ENCODE peak calls at places on chromosome 12, in eight cellular contexts. H, X, L, C, D, V, K and B are unnamed samples.

GRCh38 chr12:19967486-19967885 is 400.9 kb upstream of the PDE3A start:
- DNase-seq in H (peak), X (no peak), L (no peak), C (no peak), D (no peak), V (peak), K (no peak), B (no peak)

GRCh38 chr12:46516933-46517578 is 144.5 kb upstream of the SLC38A2 start:
- DNase-seq in H (no peak), X (no peak), L (no peak), C (no peak), D (peak), V (no peak), K (no peak), B (no peak)

GRCh38 chr12:51820721-51821422 is 27.6 kb downstream of the FIGNL2 start:
- DNase-seq in H (peak), X (peak), L (peak), C (peak), D (peak), V (peak), K (peak), B (no peak)

GRCh38 chr12:18751866-18752265 is 13.9 kb downstream of the CAPZA3 start:
- DNase-seq in H (no peak), X (no peak), L (no peak), C (no peak), D (no peak), V (no peak), K (no peak), B (no peak)

GRCh38 chr12:116864371-116865160 is 16.7 kb downstream of the HRK start:
- DNase-seq in H (no peak), X (no peak), L (no peak), C (no peak), D (no peak), V (peak), K (no peak), B (no peak)

GRCh38 chr12:113196996-113197395 is 11.5 kb downstream of the RITA1 start:
- DNase-seq in H (peak), X (peak), L (peak), C (peak), D (peak), V (peak), K (no peak), B (no peak)

GRCh38 chr12:66964629-66965028 is 285.8 kb upstream of the GRIP1 start:
- DNase-seq in H (no peak), X (no peak), L (no peak), C (no peak), D (no peak), V (peak), K (no peak), B (no peak)

GRCh38 chr12:95762123-95762785 is 28.3 kb downstream of the NTN4 start:
- DNase-seq in H (no peak), X (no peak), L (no peak), C (no peak), D (no peak), V (no peak), K (no peak), B (no peak)

GRCh38 chr12:111222520-111222919 is 146.4 kb downstream of the PHETA1 start:
- DNase-seq in H (no peak), X (no peak), L (no peak), C (no peak), D (no peak), V (no peak), K (no peak), B (no peak)

GRCh38 chr12:117882181-117882580 is 86.6 kb downstream of the KSR2 start:
- DNase-seq in H (no peak), X (no peak), L (no peak), C (no peak), D (no peak), V (no peak), K (no peak), B (no peak)

GRCh38 chr12:54019924-54020586 is 8.2 kb upstream of the HOXC6 start:
- DNase-seq in H (no peak), X (no peak), L (no peak), C (peak), D (no peak), V (peak), K (no peak), B (no peak)

GRCh38 chr12:81727387-81727786 is 31.8 kb downstream of the PPFIA2 start:
- DNase-seq in H (no peak), X (no peak), L (no peak), C (no peak), D (no peak), V (no peak), K (no peak), B (no peak)

GRCh38 chr12:81627336-81628189 is 131.6 kb downstream of the PPFIA2 start:
- DNase-seq in H (peak), X (no peak), L (no peak), C (no peak), D (peak), V (peak), K (no peak), B (no peak)

GRCh38 chr12:40312982-40313576 is 88.3 kb downstream of the LRRK2 start:
- DNase-seq in H (no peak), X (peak), L (no peak), C (no peak), D (no peak), V (peak), K (no peak), B (no peak)

GRCh38 chr12:114656906-114657596 is 26.9 kb downstream of the TBX3 start:
- DNase-seq in H (peak), X (no peak), L (no peak), C (no peak), D (no peak), V (no peak), K (no peak), B (no peak)

GRCh38 chr12:57128519-57129247 is 400 bp downstream of the LRP1 start:
- DNase-seq in H (no peak), X (no peak), L (no peak), C (no peak), D (no peak), V (no peak), K (no peak), B (no peak)

GRCh38 chr12:92021665-92022033 is 124.0 kb downstream of the BTG1 start:
- DNase-seq in H (no peak), X (no peak), L (no peak), C (no peak), D (no peak), V (no peak), K (no peak), B (no peak)

GRCh38 chr12:89700191-89700810 is 8.3 kb downstream of the ATP2B1 start:
- DNase-seq in H (no peak), X (no peak), L (no peak), C (no peak), D (no peak), V (no peak), K (no peak), B (no peak)

GRCh38 chr12:105253882-105254513 is 18.0 kb upstream of the APPL2 start:
- DNase-seq in H (no peak), X (no peak), L (no peak), C (no peak), D (no peak), V (peak), K (no peak), B (no peak)

GRCh38 chr12:95548539-95549391 is 2.5 kb downstream of the USP44 start:
- DNase-seq in H (peak), X (no peak), L (no peak), C (peak), D (peak), V (no peak), K (peak), B (peak)

GRCh38 chr12:6914246-6914947 is at the start of gene ENO2:
- DNase-seq in H (peak), X (no peak), L (no peak), C (peak), D (peak), V (peak), K (peak), B (peak)

GRCh38 chr12:120474092-120474960 is 4.8 kb upstream of the SRSF9 start:
- DNase-seq in H (peak), X (no peak), L (no peak), C (no peak), D (no peak), V (peak), K (no peak), B (no peak)

GRCh38 chr12:14256139-14256538 is 109.3 kb upstream of the ATF7IP start:
- DNase-seq in H (no peak), X (no peak), L (no peak), C (no peak), D (no peak), V (peak), K (peak), B (no peak)

GRCh38 chr12:120230326-120230973 is 29.5 kb upstream of the RPLP0 start:
- DNase-seq in H (peak), X (peak), L (no peak), C (peak), D (no peak), V (peak), K (no peak), B (no peak)

GRCh38 chr12:76943004-76943403 is 64.2 kb upstream of the CSRP2 start:
- DNase-seq in H (no peak), X (no peak), L (no peak), C (no peak), D (no peak), V (peak), K (no peak), B (no peak)

GRCh38 chr12:53225635-53226424 is 6.2 kb downstream of the RARG start:
- DNase-seq in H (no peak), X (no peak), L (no peak), C (no peak), D (no peak), V (no peak), K (no peak), B (no peak)

GRCh38 chr12:107645630-107646333 is 39.8 kb upstream of the PWP1 start:
- DNase-seq in H (no peak), X (no peak), L (no peak), C (peak), D (no peak), V (no peak), K (no peak), B (no peak)

GRCh38 chr12:55996201-55996714 is 818 bp upstream of the SUOX start:
- DNase-seq in H (peak), X (no peak), L (peak), C (peak), D (peak), V (peak), K (peak), B (no peak)

GRCh38 chr12:95611676-95612309 is 60.5 kb upstream of the USP44 start:
- DNase-seq in H (peak), X (no peak), L (no peak), C (no peak), D (no peak), V (no peak), K (no peak), B (no peak)

GRCh38 chr12:12432373-12432772 is 75.5 kb downstream of the BORCS5 start:
- DNase-seq in H (peak), X (peak), L (no peak), C (no peak), D (no peak), V (peak), K (no peak), B (no peak)

GRCh38 chr12:28973491-28973890 is 175.6 kb upstream of the FAR2 start:
- DNase-seq in H (no peak), X (no peak), L (no peak), C (no peak), D (no peak), V (peak), K (no peak), B (no peak)

GRCh38 chr12:52667509-52667908 is 12.7 kb downstream of the KRT1 start:
- DNase-seq in H (no peak), X (no peak), L (no peak), C (no peak), D (no peak), V (no peak), K (no peak), B (no peak)

GRCh38 chr12:49645151-49646039 is 22.0 kb downstream of the PRPF40B start:
- DNase-seq in H (no peak), X (no peak), L (no peak), C (no peak), D (no peak), V (no peak), K (no peak), B (no peak)

GRCh38 chr12:123264642-123265041 is 7.0 kb downstream of the CDK2AP1 start:
- DNase-seq in H (no peak), X (no peak), L (no peak), C (no peak), D (peak), V (no peak), K (no peak), B (no peak)

GRCh38 chr12:6693832-6694355 is 4.7 kb upstream of the ZNF384 start:
- DNase-seq in H (no peak), X (no peak), L (no peak), C (no peak), D (no peak), V (no peak), K (no peak), B (no peak)

GRCh38 chr12:112537710-112538396 is 119.1 kb downstream of the PTPN11 start:
- DNase-seq in H (peak), X (no peak), L (no peak), C (no peak), D (no peak), V (peak), K (no peak), B (no peak)

GRCh38 chr12:31387466-31387865 is 61.5 kb upstream of the SINHCAF start:
- DNase-seq in H (no peak), X (no peak), L (peak), C (no peak), D (no peak), V (no peak), K (no peak), B (no peak)

GRCh38 chr12:124734224-124734788 is 129.4 kb downstream of the SCARB1 start:
- DNase-seq in H (no peak), X (no peak), L (no peak), C (no peak), D (no peak), V (no peak), K (no peak), B (no peak)